ENCODE peak calls at places on chromosomes 5 and 9, in nine cellular contexts. G, R, E, V, J, P, W, F and L are unnamed samples.

GRCh38 chr5:128825826-128826225 is 139.5 kb upstream of the SLC27A6 start:
- DNase-seq in F (no peak), E (peak; percentile 52), W (no peak), R (no peak), V (no peak), P (no peak), J (no peak), G (no peak), L (no peak)

GRCh38 chr5:136040746-136041415 is 12.1 kb downstream of the TGFBI start:
- DNase-seq in J (peak; percentile 67), F (no peak), R (no peak), W (no peak), E (no peak), G (no peak), P (no peak), V (no peak), L (no peak)

GRCh38 chr5:110880413-110880812 is 141.6 kb downstream of the SLC25A46 start:
- DNase-seq in J (peak; percentile 39), E (peak; percentile 97), R (no peak), P (no peak), G (no peak), V (no peak), W (peak; percentile 14), F (peak; percentile 73), L (no peak)

GRCh38 chr5:94245608-94246007 is 372.8 kb downstream of the KIAA0825 start:
- DNase-seq in V (no peak), P (no peak), J (no peak), F (no peak), W (no peak), R (no peak), G (no peak), E (peak; percentile 7), L (peak; percentile 42)

GRCh38 chr5:80125962-80126480 is 90.9 kb downstream of the THBS4 start:
- DNase-seq in V (peak; percentile 24), J (no peak), R (no peak), F (no peak), E (peak; percentile 60), P (no peak), G (no peak), W (no peak), L (no peak)

GRCh38 chr5:107294151-107294550 is 376.6 kb downstream of the EFNA5 start:
- DNase-seq in J (no peak), W (no peak), P (no peak), R (no peak), G (no peak), E (no peak), F (no peak), V (no peak), L (no peak)

GRCh38 chr9:113844466-113844865 is 31.6 kb upstream of the ZNF618 start:
- DNase-seq in W (no peak), V (no peak), E (no peak), R (no peak), G (no peak), F (no peak), J (no peak), P (no peak), L (no peak)

GRCh38 chr5:50711280-50711679 is 44.8 kb downstream of the PARP8 start:
- DNase-seq in R (no peak), G (no peak), W (peak; percentile 28), P (peak; percentile 72), E (no peak), J (peak; percentile 22), F (no peak), V (peak; percentile 64), L (no peak)

GRCh38 chr5:60677831-60678664 is 21.9 kb downstream of the DEPDC1B start:
- DNase-seq in V (no peak), J (no peak), P (peak; percentile 9), F (no peak), E (peak; percentile 74), G (no peak), W (no peak), R (no peak), L (no peak)

GRCh38 chr9:95991326-95991725 is 115.8 kb downstream of the ERCC6L2 start:
- DNase-seq in R (no peak), W (no peak), J (no peak), P (no peak), E (no peak), G (no peak), V (no peak), F (no peak), L (no peak)

GRCh38 chr9:4666042-4666699 is at the start of gene SPATA6L:
- DNase-seq in V (peak; percentile 51), W (peak; percentile 80), G (peak; percentile 69), E (peak; percentile 66), J (peak; percentile 79), P (peak; percentile 33), F (no peak), R (peak; percentile 92), L (peak; percentile 90)

GRCh38 chr9:134491436-134491835 is 150.2 kb upstream of the COL5A1 start:
- DNase-seq in W (no peak), J (no peak), F (no peak), G (no peak), V (no peak), R (no peak), P (no peak), E (peak; percentile 37), L (no peak)

GRCh38 chr5:151480859-151481258 is 33.5 kb downstream of the SLC36A1 start:
- DNase-seq in J (no peak), V (no peak), R (no peak), F (no peak), E (peak; percentile 30), P (no peak), G (no peak), W (no peak), L (no peak)

GRCh38 chr9:91693226-91693625 is 256.8 kb downstream of the ROR2 start:
- DNase-seq in R (no peak), V (no peak), E (no peak), P (no peak), G (no peak), F (no peak), W (no peak), J (no peak), L (no peak)

GRCh38 chr5:132364319-132364718 is 5.2 kb upstream of the SLC22A5 start:
- DNase-seq in W (no peak), R (no peak), J (no peak), E (peak; percentile 87), V (no peak), G (no peak), F (no peak), P (no peak), L (no peak)

DNA sequence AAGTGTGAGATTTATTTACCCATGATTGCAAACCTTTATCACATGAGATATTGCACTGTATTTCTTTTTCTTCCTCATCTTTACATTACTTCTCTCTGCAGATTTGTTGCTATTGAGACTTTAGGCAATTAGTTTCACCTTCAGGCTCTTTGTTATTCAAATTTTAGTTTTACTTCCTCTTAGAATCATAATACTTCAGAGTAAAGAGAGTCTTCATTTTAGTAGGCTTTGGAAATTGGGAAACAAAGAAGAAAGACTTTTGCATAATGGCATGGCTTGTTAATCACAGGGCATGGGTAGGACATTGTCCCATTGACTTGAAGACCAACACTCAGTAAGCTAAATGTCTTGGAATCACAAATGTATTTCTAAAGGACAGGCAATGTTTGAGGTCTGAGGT is 1.2 kb upstream of the PCDHGA5 start:
- DNase-seq in V (no peak), W (no peak), E (no peak), G (no peak), F (no peak), R (no peak), J (no peak), P (no peak), L (no peak)
- H3K9me3 ChIP-seq in V (peaks cover 11% of the 10 kb centered on the region), W (no peaks in the 10 kb centered on the region), E (peaks cover 3% of the 10 kb centered on the region), G (peaks cover 93% of the 10 kb centered on the region), F (peaks cover 61% of the 10 kb centered on the region), R (peaks cover 23% of the 10 kb centered on the region), J (no peaks in the 10 kb centered on the region), P (peaks cover 13% of the 10 kb centered on the region), L (peaks cover 80% of the 10 kb centered on the region)

GRCh38 chr5:58579781-58580180 is 3.1 kb upstream of the RAB3C start:
- DNase-seq in J (no peak), P (no peak), E (no peak), G (no peak), V (no peak), R (no peak), W (no peak), F (no peak), L (no peak)

GRCh38 chr5:58582411-58583393 is at the start of gene RAB3C:
- DNase-seq in F (peak; percentile 72), E (peak; percentile 96), W (peak; percentile 97), V (no peak), P (peak; percentile 4), J (peak; percentile 93), R (peak; percentile 96), G (peak; percentile 77), L (peak; percentile 95)

DNA sequence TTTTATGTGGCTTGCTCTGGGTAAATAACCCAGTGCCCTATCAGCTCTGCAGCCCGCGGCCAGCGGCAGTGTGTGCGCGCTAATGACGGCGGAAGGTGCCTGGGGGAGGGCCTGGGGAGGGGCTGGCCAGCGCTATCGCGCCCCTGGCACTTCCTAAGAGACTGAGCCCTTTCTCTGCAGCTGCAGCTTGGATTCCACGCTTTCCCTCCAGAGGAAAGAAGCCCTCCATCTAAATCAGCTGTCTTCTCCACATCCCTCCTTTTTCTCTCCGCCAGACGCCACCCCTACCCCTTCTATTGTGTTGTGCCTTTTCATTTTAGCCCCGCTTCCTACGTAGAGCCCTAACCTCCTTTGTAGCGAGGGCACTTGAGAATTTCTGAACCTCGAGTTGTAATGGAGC is 871 bp upstream of the RAB3C start:
- DNase-seq in G (no peak), P (no peak), F (no peak), J (no peak), V (no peak), E (peak; percentile 0), W (peak; percentile 65), R (peak; percentile 63), L (peak; percentile 49)
- H3K4me3 ChIP-seq in G (peak overlapping the region; percentile 37), P (no peak overlapping the region), F (peak overlapping the region; percentile 62), J (peak overlapping the region; percentile 52), V (no peak overlapping the region), E (peak overlapping the region; percentile 89), W (peak overlapping the region; percentile 67), R (peak overlapping the region; percentile 61), L (peak overlapping the region; percentile 56)

DNA sequence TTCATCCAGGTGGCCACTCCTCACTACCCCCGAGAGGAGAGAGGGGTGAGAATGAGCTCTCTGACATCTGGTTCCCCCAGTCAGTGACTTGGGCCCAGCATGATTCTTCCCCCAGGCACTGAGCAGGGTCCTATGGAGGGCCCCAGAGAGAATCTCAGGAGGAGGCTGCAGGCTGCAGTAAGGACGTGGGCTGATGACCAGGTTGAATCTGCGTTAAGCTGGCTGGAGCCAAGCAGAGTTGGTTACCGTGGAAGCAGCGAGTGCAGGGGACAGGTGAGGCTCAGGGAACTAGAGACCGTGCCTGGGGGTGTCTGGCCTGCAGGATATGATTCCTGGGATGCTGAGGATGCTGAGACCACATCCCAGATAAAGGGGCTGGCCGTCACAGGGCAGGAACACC is 314.3 kb upstream of the IRX1 start:
- DNase-seq in V (no peak), G (no peak), P (no peak), F (no peak), E (no peak), R (no peak), J (no peak), W (no peak), L (no peak)
- H3K9me3 ChIP-seq in V (no peaks in the 10 kb centered on the region), G (no peaks in the 10 kb centered on the region), P (no peaks in the 10 kb centered on the region), F (peaks cover 71% of the 10 kb centered on the region), E (no peaks in the 10 kb centered on the region), R (no peaks in the 10 kb centered on the region), J (no peaks in the 10 kb centered on the region), W (no peaks in the 10 kb centered on the region), L (no peaks in the 10 kb centered on the region)

DNA sequence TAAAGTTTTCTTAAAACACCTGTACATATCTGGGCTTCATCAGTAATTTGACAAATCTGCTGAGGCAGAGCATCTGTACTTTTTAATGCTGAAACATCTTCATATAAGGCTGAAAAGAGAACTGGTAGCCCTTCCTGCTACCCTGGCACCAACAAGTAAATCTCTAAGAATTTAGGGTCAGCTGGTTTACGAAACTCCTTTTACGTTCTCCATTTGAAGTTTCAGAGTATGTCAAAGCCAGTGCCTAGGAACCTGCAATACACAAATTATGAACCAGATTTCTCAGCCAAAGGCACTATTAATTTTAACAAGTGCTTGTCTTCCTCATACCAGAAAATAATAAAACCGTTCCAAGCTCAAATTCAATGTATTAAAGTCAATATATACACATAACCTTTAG is 3.8 kb downstream of the ZFAND5 start:
- DNase-seq in E (no peak), R (no peak), J (no peak), F (no peak), V (no peak), G (no peak), W (no peak), P (no peak), L (no peak)
- H3K4me3 ChIP-seq in E (peak overlapping the region; percentile 96), R (peak overlapping the region; percentile 82), J (peak overlapping the region; percentile 79), F (peak overlapping the region; percentile 67), V (no peak overlapping the region), G (peak overlapping the region; percentile 47), W (peak overlapping the region; percentile 59), P (no peak overlapping the region), L (peak overlapping the region; percentile 78)